ENCODE peak calls at places on chromosome 12, in four cellular contexts. C is OCI-LY7, A is esophagus muscularis mucosa, L is AG04450. Z is an unnamed sample.

GRCh38 chr12:57215668-57216013 is 953 bp upstream of the NXPH4 start:
- DNase-seq in A (no peak), C (no peak), L (no peak), Z (no peak)

GRCh38 chr12:59077153-59077930 is 157.0 kb upstream of the LRIG3 start:
- DNase-seq in L (no peak), A (no peak), C (no peak), Z (no peak)

GRCh38 chr12:49783917-49784676 is 42.7 kb downstream of the TMBIM6 start:
- DNase-seq in C (no peak), L (peak; percentile 80), A (no peak), Z (no peak)

GRCh38 chr12:47165934-47166333 is 86.2 kb upstream of the AMIGO2 start:
- DNase-seq in L (no peak), A (no peak), C (no peak), Z (no peak)

GRCh38 chr12:27787559-27787958 is 7.5 kb upstream of the MANSC4 start:
- DNase-seq in C (no peak), A (no peak), L (peak; percentile 52), Z (no peak)

GRCh38 chr12:1054103-1054838 is 63.2 kb downstream of the ERC1 start:
- DNase-seq in A (no peak), C (no peak), L (no peak), Z (no peak)

GRCh38 chr12:57902371-57903042 is 38.9 kb upstream of the ATP23 start:
- DNase-seq in C (no peak), L (no peak), A (no peak), Z (no peak)

GRCh38 chr12:78034025-78034424 is 203.3 kb downstream of the NAV3 start:
- DNase-seq in L (no peak), C (no peak), A (no peak), Z (no peak)

GRCh38 chr12:51820721-51821422 is 27.6 kb downstream of the FIGNL2 start:
- DNase-seq in C (no peak), L (peak; percentile 36), A (no peak), Z (no peak)

GRCh38 chr12:6824962-6825381 is 3.2 kb upstream of the P3H3 start:
- DNase-seq in L (no peak), C (no peak), A (no peak), Z (no peak)

GRCh38 chr12:85985996-85986395 is 111.9 kb downstream of the NTS start:
- DNase-seq in A (no peak), C (no peak), L (no peak), Z (no peak)

GRCh38 chr12:87952850-87953249 is 76.4 kb downstream of the C12orf50 start:
- DNase-seq in A (no peak), C (no peak), L (no peak), Z (no peak)

GRCh38 chr12:102249073-102249854 is 51.6 kb upstream of the PMCH start:
- DNase-seq in A (no peak), C (no peak), L (no peak), Z (no peak)

GRCh38 chr12:15693233-15693911 is 95.8 kb downstream of the EPS8 start:
- DNase-seq in A (no peak), C (no peak), L (peak; percentile 68), Z (no peak)

GRCh38 chr12:66242261-66242760 is 53.3 kb downstream of the IRAK3 start:
- DNase-seq in C (no peak), A (no peak), L (no peak), Z (no peak)

GRCh38 chr12:112375105-112375504 is 7.1 kb downstream of the HECTD4 start:
- DNase-seq in L (no peak), C (no peak), A (no peak), Z (no peak)

GRCh38 chr12:8697120-8697475 is 693 bp upstream of the RIMKLB start:
- DNase-seq in A (no peak), C (peak; percentile 62), L (no peak), Z (no peak)

GRCh38 chr12:100668939-100669536 is 95.6 kb downstream of the GAS2L3 start:
- DNase-seq in L (peak; percentile 16), C (peak; percentile 55), A (no peak), Z (no peak)

GRCh38 chr12:23722655-23723054 is 226.8 kb downstream of the SOX5 start:
- DNase-seq in C (no peak), L (no peak), A (no peak), Z (no peak)

GRCh38 chr12:116771651-116772050 is 33.5 kb downstream of the RNFT2 start:
- DNase-seq in L (no peak), C (no peak), A (no peak), Z (peak; percentile 14)

GRCh38 chr12:103840399-103840880 is 594 bp downstream of the NT5DC3 start:
- DNase-seq in C (peak; percentile 25), A (no peak), L (no peak), Z (peak; percentile 82)

GRCh38 chr12:103841690-103842584 is 903 bp upstream of the NT5DC3 start:
- DNase-seq in L (no peak), C (no peak), A (no peak), Z (no peak)

GRCh38 chr12:103839103-103839502 is 1.9 kb downstream of the NT5DC3 start:
- DNase-seq in C (no peak), L (no peak), A (no peak), Z (no peak)

GRCh38 chr12:103839893-103840292 is 1.1 kb downstream of the NT5DC3 start:
- DNase-seq in A (no peak), L (no peak), C (no peak), Z (no peak)

GRCh38 chr12:103840881-103841689 is at the start of gene NT5DC3:
- DNase-seq in C (peak; percentile 89), A (peak; percentile 93), L (peak; percentile 47), Z (peak; percentile 85)
- TF ChIP-seq CTCF in C (no peak), A (peak; percentile 7), L (no peak), Z (no peak)

GRCh38 chr12:114412825-114413749 is 7.1 kb upstream of the TBX5 start:
- DNase-seq in C (no peak), L (no peak), A (no peak), Z (no peak)

GRCh38 chr12:114409796-114410520 is 4.0 kb upstream of the TBX5 start:
- DNase-seq in L (no peak), A (no peak), C (no peak), Z (no peak)

GRCh38 chr12:114412307-114412706 is 6.4 kb upstream of the TBX5 start:
- DNase-seq in C (no peak), L (no peak), A (no peak), Z (no peak)

GRCh38 chr12:114408881-114409795 is 3.2 kb upstream of the TBX5 start:
- DNase-seq in A (no peak), L (no peak), C (no peak), Z (no peak)

GRCh38 chr12:114411081-114411836 is 5.3 kb upstream of the TBX5 start:
- DNase-seq in L (no peak), A (no peak), C (no peak), Z (no peak)
- H3K4me3 ChIP-seq in L (peak overlapping the region; percentile 83), A (peak overlapping the region; percentile 63), C (no peak overlapping the region), Z (no peak overlapping the region)

DNA sequence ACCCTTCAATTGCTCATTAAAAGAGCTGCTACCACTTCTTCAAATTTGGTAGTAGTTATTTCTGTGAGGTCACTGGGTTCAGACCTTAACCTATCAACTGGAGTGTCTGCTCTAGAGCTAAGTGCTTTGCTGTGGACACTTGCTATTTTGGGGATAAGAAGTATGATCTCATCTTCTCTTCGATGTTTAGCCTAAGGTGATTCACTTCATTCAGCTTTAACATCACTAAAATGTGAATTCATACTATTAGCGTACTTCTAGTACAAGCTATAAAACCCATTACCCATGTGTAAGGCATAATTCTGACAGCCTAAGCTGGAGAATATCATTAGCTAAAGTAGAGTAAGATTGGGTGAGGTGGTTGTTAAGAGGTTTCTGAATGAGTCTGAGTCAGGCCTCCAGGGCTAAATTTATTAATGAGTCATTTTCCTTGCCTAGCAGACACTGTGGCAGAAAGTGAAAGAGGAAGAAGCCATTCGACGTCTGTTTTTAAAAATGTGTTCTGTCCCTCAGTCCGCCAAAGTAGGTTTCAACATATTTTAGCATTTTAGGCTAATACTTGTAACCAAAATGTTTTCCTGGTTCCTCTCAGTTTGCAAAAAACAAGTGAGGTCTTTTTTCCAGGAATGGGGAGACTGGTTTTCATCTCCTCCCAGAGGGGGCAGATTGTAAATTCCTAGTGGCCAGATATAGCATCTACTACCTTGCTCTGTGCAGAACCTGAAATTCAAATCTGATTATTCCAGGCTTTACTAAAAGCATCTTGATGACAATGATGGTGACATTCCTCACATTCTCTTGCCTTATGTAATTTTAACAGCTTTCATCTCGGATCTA is 103.6 kb downstream of the SSPN start:
- DNase-seq in A (no peak), L (no peak), C (peak; percentile 59), Z (no peak)
- TF ChIP-seq CTCF in A (peak; percentile 48), L (peak; percentile 58), C (peak; percentile 39), Z (no peak)

GRCh38 chr12:104596128-104596799 is 139.5 kb downstream of the CHST11 start:
- DNase-seq in C (no peak), A (no peak), L (peak; percentile 62), Z (peak; percentile 77)
- H3K4me3 ChIP-seq in C (no peak overlapping the region), A (no peak overlapping the region), L (peak overlapping the region; percentile 18), Z (peak overlapping the region; percentile 36)

DNA sequence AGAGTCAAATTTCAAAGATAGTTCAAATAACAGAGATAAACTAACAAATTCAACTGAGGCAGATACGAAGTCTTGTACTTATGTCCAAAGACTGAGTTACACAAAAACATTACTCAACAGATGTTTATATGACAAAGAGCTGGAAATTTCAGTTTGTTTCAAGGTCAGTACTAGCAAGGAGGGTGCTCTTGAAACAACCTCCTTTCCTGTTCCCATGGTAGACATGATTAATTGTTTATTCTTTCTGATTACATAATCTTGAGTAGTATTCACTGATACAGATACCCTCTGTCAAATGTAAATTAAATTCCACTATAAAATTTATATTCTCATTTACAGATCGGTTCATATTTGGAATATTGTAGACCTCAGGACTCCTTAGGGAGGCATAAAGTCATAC is 23.4 kb downstream of the TSPAN8 start:
- DNase-seq in L (no peak), C (no peak), A (no peak), Z (no peak)
- TF ChIP-seq CTCF in L (no peak), C (no peak), A (no peak), Z (no peak)

GRCh38 chr12:131221946-131222249 is 268.2 kb downstream of the ADGRD1 start:
- DNase-seq in A (no peak), L (no peak), C (no peak), Z (no peak)
- H3K4me3 ChIP-seq in A (no peak overlapping the region), L (no peak overlapping the region), C (no peak overlapping the region), Z (peak overlapping the region; percentile 36)

GRCh38 chr12:109810954-109811623 is 22.1 kb downstream of the TRPV4 start:
- DNase-seq in A (no peak), L (no peak), C (no peak), Z (no peak)

GRCh38 chr12:109814600-109814999 is 18.6 kb downstream of the TRPV4 start:
- DNase-seq in A (no peak), C (no peak), L (no peak), Z (no peak)

GRCh38 chr12:109813810-109814416 is 19.3 kb downstream of the TRPV4 start:
- DNase-seq in L (no peak), C (no peak), A (no peak), Z (no peak)

GRCh38 chr12:109808876-109809646 is 24.1 kb downstream of the TRPV4 start:
- DNase-seq in C (no peak), A (no peak), L (no peak), Z (no peak)

GRCh38 chr12:109811624-109811995 is 21.6 kb downstream of the TRPV4 start:
- DNase-seq in C (no peak), A (no peak), L (no peak), Z (no peak)
- TF ChIP-seq CTCF in C (no peak), A (no peak), L (peak; percentile 14), Z (no peak)

GRCh38 chr12:110577717-110578521 is 5.2 kb downstream of the PPTC7 start:
- DNase-seq in L (no peak), A (no peak), C (no peak), Z (no peak)
- H3K4me3 ChIP-seq in L (peak overlapping the region; percentile 20), A (no peak overlapping the region), C (peak overlapping the region; percentile 86), Z (no peak overlapping the region)

Z was measured in coronary artery.